ENCODE peak calls at places on chromosomes 5 and 9, in eight cellular contexts. One of them, this sample, is unnamed.
A peak's percentile ranks its signal among the peaks of the same experiment; 100 is the strongest.

GRCh38 chr5:72366324-72366976 is 46.3 kb downstream of the PTCD2 start:
- DNase-seq in EL: peak; percentile 84
- DNase-seq in progenitor cell of endocrine pancreas: peak; percentile 21
- DNase-seq in HCEC 1CT: peak; percentile 70
- DNase-seq in SK-N-SH: peak; percentile 53
- DNase-seq in H7: peak; percentile 28
- DNase-seq in stimulated activated CD4-positive, alpha-beta T cell treated with anti-CD3 and anti-CD28 coated beads, TNF-alpha, amount 100 ng/mL, for 24 hours: peak; percentile 9
- DNase-seq in ACHN: peak; percentile 72
- DNase-seq in this sample: peak; percentile 67

GRCh38 chr5:134738963-134739661 is 764 bp downstream of the CAMLG start:
- DNase-seq in SK-N-SH: peak; percentile 48
- DNase-seq in H7: peak; percentile 44
- DNase-seq in HCEC 1CT: peak; percentile 40
- DNase-seq in EL: peak; percentile 52
- DNase-seq in ACHN: peak; percentile 50
- DNase-seq in stimulated activated CD4-positive, alpha-beta T cell treated with anti-CD3 and anti-CD28 coated beads, TNF-alpha, amount 100 ng/mL, for 24 hours: no peak
- DNase-seq in progenitor cell of endocrine pancreas: no peak
- DNase-seq in this sample: peak; percentile 58

GRCh38 chr5:154858972-154859950 is 834 bp downstream of the CNOT8 start:
- DNase-seq in SK-N-SH: no peak
- DNase-seq in H7: peak; percentile 21
- DNase-seq in HCEC 1CT: no peak
- DNase-seq in ACHN: peak; percentile 11
- DNase-seq in progenitor cell of endocrine pancreas: no peak
- DNase-seq in EL: peak; percentile 29
- DNase-seq in stimulated activated CD4-positive, alpha-beta T cell treated with anti-CD3 and anti-CD28 coated beads, TNF-alpha, amount 100 ng/mL, for 24 hours: no peak
- DNase-seq in this sample: peak; percentile 20

GRCh38 chr5:37110128-37110527 is 139.0 kb downstream of the CPLANE1 start:
- DNase-seq in HCEC 1CT: no peak
- DNase-seq in progenitor cell of endocrine pancreas: no peak
- DNase-seq in ACHN: no peak
- DNase-seq in SK-N-SH: no peak
- DNase-seq in stimulated activated CD4-positive, alpha-beta T cell treated with anti-CD3 and anti-CD28 coated beads, TNF-alpha, amount 100 ng/mL, for 24 hours: no peak
- DNase-seq in EL: no peak
- DNase-seq in H7: no peak
- DNase-seq in this sample: no peak

GRCh38 chr5:109917966-109918365 is 228.2 kb downstream of the MAN2A1 start:
- DNase-seq in H7: no peak
- DNase-seq in progenitor cell of endocrine pancreas: no peak
- DNase-seq in HCEC 1CT: no peak
- DNase-seq in ACHN: no peak
- DNase-seq in stimulated activated CD4-positive, alpha-beta T cell treated with anti-CD3 and anti-CD28 coated beads, TNF-alpha, amount 100 ng/mL, for 24 hours: no peak
- DNase-seq in SK-N-SH: no peak
- DNase-seq in EL: no peak
- DNase-seq in this sample: no peak

GRCh38 chr9:114008667-114009410 is 69.3 kb downstream of the AMBP start:
- DNase-seq in stimulated activated CD4-positive, alpha-beta T cell treated with anti-CD3 and anti-CD28 coated beads, TNF-alpha, amount 100 ng/mL, for 24 hours: no peak
- DNase-seq in EL: no peak
- DNase-seq in ACHN: no peak
- DNase-seq in SK-N-SH: no peak
- DNase-seq in progenitor cell of endocrine pancreas: peak; percentile 7
- DNase-seq in H7: no peak
- DNase-seq in HCEC 1CT: no peak
- DNase-seq in this sample: no peak

GRCh38 chr5:98905857-98906688 is 22.7 kb downstream of the CHD1 start:
- DNase-seq in HCEC 1CT: peak; percentile 50
- DNase-seq in ACHN: peak; percentile 57
- DNase-seq in stimulated activated CD4-positive, alpha-beta T cell treated with anti-CD3 and anti-CD28 coated beads, TNF-alpha, amount 100 ng/mL, for 24 hours: no peak
- DNase-seq in EL: peak; percentile 56
- DNase-seq in H7: no peak
- DNase-seq in SK-N-SH: peak; percentile 22
- DNase-seq in progenitor cell of endocrine pancreas: no peak
- DNase-seq in this sample: no peak

GRCh38 chr5:177445052-177446016 is 1.3 kb upstream of the PRR7 start:
- DNase-seq in stimulated activated CD4-positive, alpha-beta T cell treated with anti-CD3 and anti-CD28 coated beads, TNF-alpha, amount 100 ng/mL, for 24 hours: no peak
- DNase-seq in progenitor cell of endocrine pancreas: no peak
- DNase-seq in SK-N-SH: no peak
- DNase-seq in H7: no peak
- DNase-seq in EL: no peak
- DNase-seq in HCEC 1CT: no peak
- DNase-seq in ACHN: no peak
- DNase-seq in this sample: no peak

GRCh38 chr5:168334161-168335094 is 43.0 kb downstream of the WWC1 start:
- DNase-seq in ACHN: peak; percentile 85
- DNase-seq in EL: peak; percentile 83
- DNase-seq in SK-N-SH: no peak
- DNase-seq in HCEC 1CT: peak; percentile 40
- DNase-seq in stimulated activated CD4-positive, alpha-beta T cell treated with anti-CD3 and anti-CD28 coated beads, TNF-alpha, amount 100 ng/mL, for 24 hours: no peak
- DNase-seq in H7: peak; percentile 87
- DNase-seq in progenitor cell of endocrine pancreas: no peak
- DNase-seq in this sample: peak; percentile 93

GRCh38 chr9:107569171-107569570 is 79.6 kb upstream of the KLF4 start:
- DNase-seq in SK-N-SH: no peak
- DNase-seq in H7: no peak
- DNase-seq in EL: peak; percentile 51
- DNase-seq in progenitor cell of endocrine pancreas: no peak
- DNase-seq in stimulated activated CD4-positive, alpha-beta T cell treated with anti-CD3 and anti-CD28 coated beads, TNF-alpha, amount 100 ng/mL, for 24 hours: no peak
- DNase-seq in HCEC 1CT: peak; percentile 26
- DNase-seq in ACHN: no peak
- DNase-seq in this sample: no peak

GRCh38 chr5:135359374-135360165 is 39.5 kb downstream of the MACROH2A1 start:
- DNase-seq in SK-N-SH: no peak
- DNase-seq in ACHN: no peak
- DNase-seq in H7: no peak
- DNase-seq in stimulated activated CD4-positive, alpha-beta T cell treated with anti-CD3 and anti-CD28 coated beads, TNF-alpha, amount 100 ng/mL, for 24 hours: no peak
- DNase-seq in progenitor cell of endocrine pancreas: no peak
- DNase-seq in HCEC 1CT: peak; percentile 31
- DNase-seq in EL: no peak
- DNase-seq in this sample: no peak

GRCh38 chr9:20848490-20848889 is 164.4 kb downstream of the FOCAD start:
- DNase-seq in ACHN: no peak
- DNase-seq in HCEC 1CT: peak; percentile 57
- DNase-seq in progenitor cell of endocrine pancreas: no peak
- DNase-seq in EL: peak; percentile 43
- DNase-seq in stimulated activated CD4-positive, alpha-beta T cell treated with anti-CD3 and anti-CD28 coated beads, TNF-alpha, amount 100 ng/mL, for 24 hours: no peak
- DNase-seq in SK-N-SH: no peak
- DNase-seq in H7: no peak
- DNase-seq in this sample: no peak